ENCODE peak calls at places on chromosome X, in four cellular contexts. U, Q, V and W are unnamed samples.

GRCh38 chrX:17441965-17442364 is 67.0 kb downstream of the NHS start:
- DNase-seq in U (no peak), Q (no peak), V (no peak), W (no peak)

GRCh38 chrX:125709532-125709931 is 389.9 kb downstream of the TEX13C start:
- DNase-seq in Q (no peak), U (no peak), V (no peak), W (no peak)

GRCh38 chrX:40722930-40723329 is 12.4 kb downstream of the MED14 start:
- DNase-seq in U (no peak), Q (no peak), V (no peak), W (no peak)

GRCh38 chrX:85244411-85245210 is 820 bp downstream of the ZNF711 start:
- DNase-seq in Q (no peak), U (peak), V (peak), W (no peak)

GRCh38 chrX:23008431-23009099 is 8.8 kb downstream of the DDX53 start:
- DNase-seq in V (no peak), U (no peak), Q (no peak), W (peak)

GRCh38 chrX:110003167-110004156 is 548 bp downstream of the TMEM164 start:
- DNase-seq in U (peak), Q (no peak), V (peak), W (peak)

GRCh38 chrX:38878674-38879375 is 77.6 kb downstream of the MID1IP1 start:
- DNase-seq in V (no peak), U (no peak), Q (no peak), W (peak)

GRCh38 chrX:110163488-110163887 is 154.4 kb downstream of the AMMECR1 start:
- DNase-seq in U (peak), V (no peak), Q (no peak), W (no peak)

GRCh38 chrX:29762006-29762405 is 453.4 kb upstream of the MAGEB2 start:
- DNase-seq in Q (no peak), U (no peak), V (no peak), W (no peak)

GRCh38 chrX:110175146-110175545 is 142.7 kb downstream of the AMMECR1 start:
- DNase-seq in U (peak), V (no peak), Q (no peak), W (no peak)

GRCh38 chrX:19739683-19740082 is 147.7 kb downstream of the SH3KBP1 start:
- DNase-seq in V (peak), U (peak), Q (no peak), W (peak)

GRCh38 chrX:68440940-68441339 is 7.6 kb upstream of the OPHN1 start:
- DNase-seq in V (no peak), U (no peak), Q (no peak), W (no peak)

GRCh38 chrX:151174581-151175282 is 1.7 kb upstream of the GPR50 start:
- DNase-seq in U (peak), V (peak), Q (no peak), W (no peak)

GRCh38 chrX:106039920-106040319 is 1.4 kb upstream of the SERPINA7 start:
- DNase-seq in U (peak), V (no peak), Q (no peak), W (peak)

GRCh38 chrX:23327104-23327503 is 7.5 kb upstream of the PTCHD1 start:
- DNase-seq in V (no peak), Q (no peak), U (no peak), W (no peak)

GRCh38 chrX:13304052-13304451 is 15.8 kb downstream of the ATXN3L start:
- DNase-seq in U (no peak), Q (no peak), V (no peak), W (no peak)